ENCODE peak calls at places on chromosomes 3 and 15, in ten cellular contexts. C, E, X, D, B, N, G, A, H and L are unnamed samples.

GRCh38 chr3:99240700-99241099 is 339.2 kb upstream of the DCBLD2 start:
- DNase-seq in C (no peak), E (no peak), X (no peak), D (no peak), B (no peak), N (no peak), G (no peak), A (peak; percentile 8), H (no peak), L (no peak)

GRCh38 chr3:25855281-25855680 is 65.4 kb downstream of the OXSM start:
- DNase-seq in C (no peak), E (no peak), X (no peak), D (no peak), B (no peak), N (no peak), G (no peak), A (no peak), H (no peak), L (no peak)

GRCh38 chr3:72077473-72078259 is 292.7 kb upstream of the PROK2 start:
- DNase-seq in C (no peak), E (no peak), X (no peak), D (no peak), B (no peak), N (no peak), G (no peak), A (no peak), H (no peak), L (no peak)

GRCh38 chr15:101504866-101505609 is 15.5 kb upstream of the PCSK6 start:
- DNase-seq in C (peak; percentile 30), E (peak; percentile 6), X (no peak), D (no peak), B (no peak), N (no peak), G (no peak), A (no peak), H (no peak), L (no peak)

GRCh38 chr3:14698601-14699244 is 23.8 kb downstream of the C3orf20 start:
- DNase-seq in C (no peak), E (no peak), X (no peak), D (no peak), B (no peak), N (no peak), G (no peak), A (no peak), H (no peak), L (no peak)

GRCh38 chr3:184652465-184652864 is 59.4 kb downstream of the MAGEF1 start:
- DNase-seq in C (no peak), E (no peak), X (no peak), D (no peak), B (no peak), N (no peak), G (no peak), A (no peak), H (no peak), L (no peak)

GRCh38 chr3:109161487-109162108 is 25.1 kb downstream of the C3orf85 start:
- DNase-seq in C (no peak), E (no peak), X (no peak), D (no peak), B (no peak), N (no peak), G (no peak), A (no peak), H (no peak), L (no peak)

GRCh38 chr3:129610276-129610675 is 3.8 kb upstream of the PLXND1 start:
- DNase-seq in C (no peak), E (no peak), X (no peak), D (no peak), B (no peak), N (no peak), G (no peak), A (no peak), H (no peak), L (no peak)

GRCh38 chr15:70687432-70687831 is 75.9 kb downstream of the UACA start:
- DNase-seq in C (no peak), E (no peak), X (no peak), D (no peak), B (no peak), N (no peak), G (no peak), A (no peak), H (no peak), L (no peak)

GRCh38 chr3:171384101-171384891 is 75.9 kb downstream of the TNIK start:
- DNase-seq in C (peak; percentile 48), E (peak; percentile 29), X (no peak), D (no peak), B (no peak), N (no peak), G (no peak), A (no peak), H (no peak), L (no peak)

GRCh38 chr3:170506556-170506955 is 79.3 kb downstream of the SLC7A14 start:
- DNase-seq in C (peak; percentile 41), E (peak; percentile 41), X (no peak), D (no peak), B (peak; percentile 60), N (no peak), G (no peak), A (no peak), H (peak; percentile 22), L (no peak)

GRCh38 chr15:89371145-89372044 is 36.8 kb upstream of the POLG start:
- DNase-seq in C (peak; percentile 26), E (no peak), X (no peak), D (peak; percentile 26), B (no peak), N (no peak), G (peak; percentile 40), A (peak; percentile 65), H (no peak), L (no peak)

GRCh38 chr3:21163961-21164360 is 587.0 kb downstream of the ZNF385D start:
- DNase-seq in C (no peak), E (no peak), X (no peak), D (no peak), B (no peak), N (no peak), G (no peak), A (no peak), H (no peak), L (no peak)

GRCh38 chr15:99110581-99111320 is 5.9 kb downstream of the SYNM start:
- DNase-seq in C (no peak), E (no peak), X (no peak), D (no peak), B (no peak), N (no peak), G (no peak), A (no peak), H (no peak), L (no peak)

GRCh38 chr3:107309312-107309711 is 67.9 kb upstream of the CCDC54 start:
- DNase-seq in C (no peak), E (no peak), X (no peak), D (no peak), B (no peak), N (no peak), G (no peak), A (no peak), H (no peak), L (no peak)

GRCh38 chr3:111846717-111847116 is 12.3 kb upstream of the PHLDB2 start:
- DNase-seq in C (peak; percentile 94), E (peak; percentile 74), X (no peak), D (no peak), B (no peak), N (no peak), G (no peak), A (no peak), H (no peak), L (no peak)

GRCh38 chr3:127589600-127590281 is 792 bp downstream of the TPRA1 start:
- DNase-seq in C (peak; percentile 53), E (no peak), X (no peak), D (peak; percentile 42), B (no peak), N (peak; percentile 76), G (peak; percentile 33), A (no peak), H (no peak), L (no peak)

GRCh38 chr3:32531010-32531647 is 28.5 kb upstream of the CMTM6 start:
- DNase-seq in C (no peak), E (no peak), X (no peak), D (no peak), B (no peak), N (no peak), G (no peak), A (no peak), H (no peak), L (no peak)

GRCh38 chr3:9951962-9952805 is at the start of gene PRRT3:
- DNase-seq in C (peak; percentile 59), E (peak; percentile 44), X (peak; percentile 27), D (no peak), B (no peak), N (peak; percentile 69), G (peak; percentile 76), A (peak; percentile 48), H (no peak), L (peak; percentile 45)

GRCh38 chr3:23072672-23073071 is 130.5 kb upstream of the UBE2E2 start:
- DNase-seq in C (no peak), E (no peak), X (no peak), D (no peak), B (no peak), N (no peak), G (no peak), A (no peak), H (no peak), L (no peak)

GRCh38 chr3:120348065-120348980 is 831 bp downstream of the LRRC58 start:
- DNase-seq in C (peak; percentile 36), E (no peak), X (no peak), D (no peak), B (no peak), N (no peak), G (peak; percentile 77), A (no peak), H (peak; percentile 59), L (no peak)

GRCh38 chr3:52216585-52217408 is 8.6 kb downstream of the TLR9 start:
- DNase-seq in C (peak; percentile 90), E (peak; percentile 97), X (no peak), D (peak; percentile 96), B (peak; percentile 84), N (peak; percentile 90), G (no peak), A (no peak), H (no peak), L (peak; percentile 97)

GRCh38 chr3:196399485-196399945 is 32.7 kb downstream of the UBXN7 start:
- DNase-seq in C (peak; percentile 84), E (peak; percentile 97), X (no peak), D (no peak), B (no peak), N (no peak), G (no peak), A (no peak), H (no peak), L (no peak)

GRCh38 chr15:39583586-39584265 is 2.8 kb downstream of the THBS1 start:
- DNase-seq in C (peak; percentile 72), E (peak; percentile 13), X (no peak), D (no peak), B (peak; percentile 55), N (no peak), G (peak; percentile 57), A (no peak), H (no peak), L (no peak)

GRCh38 chr3:39154323-39155021 is 1.1 kb upstream of the CSRNP1 start:
- DNase-seq in C (no peak), E (peak; percentile 41), X (no peak), D (no peak), B (no peak), N (peak; percentile 69), G (peak; percentile 86), A (peak; percentile 39), H (no peak), L (no peak)

GRCh38 chr15:48682949-48683651 is 37.6 kb upstream of the FBN1 start:
- DNase-seq in C (peak; percentile 70), E (no peak), X (no peak), D (peak; percentile 52), B (peak; percentile 62), N (peak; percentile 72), G (no peak), A (no peak), H (no peak), L (peak; percentile 69)

GRCh38 chr3:50338989-50339388 is 1.6 kb downstream of the RASSF1 start:
- DNase-seq in C (no peak), E (no peak), X (no peak), D (no peak), B (no peak), N (no peak), G (no peak), A (no peak), H (no peak), L (no peak)

GRCh38 chr3:177358968-177359600 is 161.8 kb upstream of the TBL1XR1 start:
- DNase-seq in C (peak; percentile 23), E (peak; percentile 58), X (peak; percentile 61), D (peak; percentile 54), B (peak; percentile 51), N (peak; percentile 69), G (peak; percentile 72), A (peak; percentile 48), H (peak; percentile 68), L (peak; percentile 41)